ENCODE peak calls at places on chromosome 2, in five cellular contexts. F is epithelial cell of esophagus, Z is NCI-H1092, Y is GM12864, U is brain pericyte. T is an unnamed sample.

GRCh38 chr2:149747456-149747855 is 159.9 kb upstream of the MMADHC start:
- DNase-seq in Z (no peak), U (no peak), Y (no peak), F (peak), T (no peak)

GRCh38 chr2:173496746-173497145 is 142.1 kb downstream of the CDCA7 start:
- DNase-seq in Z (no peak), F (peak), Y (no peak), U (no peak), T (no peak)

GRCh38 chr2:73069855-73070650 is 1.5 kb downstream of the SFXN5 start:
- DNase-seq in F (peak), U (no peak), Y (no peak), Z (no peak), T (peak)

GRCh38 chr2:235496239-235496621 is 2.4 kb downstream of the AGAP1 start:
- DNase-seq in Y (no peak), Z (no peak), U (no peak), F (peak), T (no peak)

GRCh38 chr2:188850786-188851185 is 123.4 kb upstream of the COL3A1 start:
- DNase-seq in Y (no peak), Z (no peak), U (no peak), F (no peak), T (no peak)

GRCh38 chr2:1541812-1542211 is 128.5 kb downstream of the TPO start:
- DNase-seq in Z (peak), Y (no peak), U (no peak), F (no peak), T (no peak)

GRCh38 chr2:121343191-121343590 is 58.2 kb upstream of the TFCP2L1 start:
- DNase-seq in Y (no peak), F (no peak), Z (no peak), U (no peak), T (no peak)

GRCh38 chr2:8607591-8607990 is 74.3 kb upstream of the ID2 start:
- DNase-seq in Y (no peak), F (no peak), Z (no peak), U (no peak), T (no peak)

GRCh38 chr2:47236503-47237215 is 81.6 kb upstream of the STPG4 start:
- DNase-seq in Y (no peak), U (no peak), F (no peak), Z (no peak), T (no peak)

GRCh38 chr2:52465267-52465666 is 1302.3 kb upstream of the CHAC2 start:
- DNase-seq in U (no peak), F (no peak), Z (no peak), Y (no peak), T (no peak)

GRCh38 chr2:29811378-29811777 is 110.0 kb downstream of the ALK start:
- DNase-seq in U (no peak), Z (no peak), F (peak), Y (no peak), T (no peak)

GRCh38 chr2:240620149-240620731 is 5.0 kb upstream of the GPR35 start:
- DNase-seq in F (no peak), Y (no peak), U (no peak), Z (no peak), T (peak)

GRCh38 chr2:8197101-8197500 is 484.8 kb upstream of the ID2 start:
- DNase-seq in F (no peak), Y (no peak), Z (no peak), U (no peak), T (no peak)

GRCh38 chr2:96142217-96143113 is 2.8 kb downstream of the DUSP2 start:
- DNase-seq in Y (no peak), U (no peak), F (no peak), Z (no peak), T (no peak)

GRCh38 chr2:228768818-228769217 is 502.3 kb downstream of the PID1 start:
- DNase-seq in Z (no peak), F (peak), U (peak), Y (no peak), T (no peak)

GRCh38 chr2:8906208-8906607 is 68.8 kb upstream of the KIDINS220 start:
- DNase-seq in Z (no peak), U (no peak), Y (no peak), F (peak), T (no peak)

GRCh38 chr2:29226808-29227207 is 111.6 kb downstream of the CLIP4 start:
- DNase-seq in F (no peak), Y (no peak), U (no peak), Z (no peak), T (no peak)

GRCh38 chr2:163252199-163252598 is 413.6 kb upstream of the KCNH7 start:
- DNase-seq in Y (no peak), F (peak), Z (no peak), U (no peak), T (no peak)

GRCh38 chr2:22273853-22274252 is 1111.1 kb upstream of the KLHL29 start:
- DNase-seq in F (no peak), U (no peak), Z (no peak), Y (no peak), T (no peak)

GRCh38 chr2:149122521-149122920 is 84.0 kb downstream of the LYPD6B start:
- DNase-seq in Y (no peak), U (no peak), F (no peak), Z (no peak), T (no peak)

GRCh38 chr2:67846341-67847070 is 216.3 kb downstream of the C1D start:
- DNase-seq in F (peak), Y (peak), Z (peak), U (peak), T (no peak)

GRCh38 chr2:56741601-56742102 is 557.9 kb downstream of the CCDC85A start:
- DNase-seq in Z (no peak), U (peak), F (peak), Y (no peak), T (no peak)

GRCh38 chr2:128495996-128496547 is 177.4 kb upstream of the HS6ST1 start:
- DNase-seq in F (no peak), Y (no peak), Z (no peak), U (no peak), T (peak)

GRCh38 chr2:190571666-190572065 is 37.1 kb upstream of the NEMP2 start:
- DNase-seq in Z (no peak), F (peak), U (no peak), Y (no peak), T (no peak)

T was measured in mesenteric fat pad.